ENCODE peak calls at places on chromosomes 12 and 14, in five cellular contexts. S is heart right ventricle, P is GM23338, Y is thoracic aorta, B is Calu3. G is an unnamed sample.
A peak's percentile ranks its signal among the peaks of the same experiment; 100 is the strongest.

GRCh38 chr12:122385171-122386041 is 37.1 kb downstream of the CLIP1 start:
- DNase-seq in S (no peak), P (peak; percentile 23), Y (no peak), B (no peak), G (no peak)

GRCh38 chr14:56650075-56650474 is 70.5 kb downstream of the TMEM260 start:
- DNase-seq in B (no peak), Y (no peak), P (no peak), S (no peak), G (no peak)

GRCh38 chr14:32805979-32806378 is 132.7 kb upstream of the NPAS3 start:
- DNase-seq in B (no peak), P (no peak), S (no peak), Y (no peak), G (no peak)

GRCh38 chr12:104596876-104597833 is 140.4 kb downstream of the CHST11 start:
- DNase-seq in S (no peak), P (no peak), B (no peak), Y (no peak), G (no peak)

GRCh38 chr12:89212339-89212771 is 139.9 kb downstream of the DUSP6 start:
- DNase-seq in B (no peak), S (peak; percentile 43), P (no peak), Y (no peak), G (no peak)

GRCh38 chr12:95623554-95624170 is 72.4 kb upstream of the USP44 start:
- DNase-seq in S (peak; percentile 62), P (peak; percentile 99), B (peak; percentile 78), Y (no peak), G (peak; percentile 31)

GRCh38 chr12:122523280-122523679 is 3.5 kb downstream of the RSRC2 start:
- DNase-seq in P (no peak), S (no peak), B (no peak), Y (no peak), G (no peak)

GRCh38 chr12:126668961-126669360 is 1598.0 kb upstream of the TMEM132C start:
- DNase-seq in P (no peak), B (no peak), Y (no peak), S (no peak), G (no peak)

GRCh38 chr12:96780330-96780729 is 126.7 kb upstream of the NEDD1 start:
- DNase-seq in Y (no peak), S (no peak), P (no peak), B (no peak), G (no peak)

GRCh38 chr14:104794641-104795467 is 694 bp downstream of the AKT1 start:
- DNase-seq in P (peak; percentile 56), B (peak; percentile 32), S (no peak), Y (no peak), G (no peak)

GRCh38 chr12:30774599-30774998 is 19.8 kb upstream of the CAPRIN2 start:
- DNase-seq in Y (no peak), P (peak; percentile 34), B (no peak), S (no peak), G (no peak)

GRCh38 chr12:29566441-29566840 is 69.0 kb upstream of the OVCH1 start:
- DNase-seq in S (no peak), P (no peak), Y (no peak), B (no peak), G (no peak)

GRCh38 chr14:74825008-74825407 is 50.9 kb downstream of the PROX2 start:
- DNase-seq in Y (no peak), B (no peak), S (no peak), P (no peak), G (no peak)

GRCh38 chr14:106691601-106692291 is 1165.4 kb downstream of the TMEM121 start:
- DNase-seq in Y (no peak), B (peak; percentile 41), P (peak; percentile 14), S (peak; percentile 5), G (no peak)

GRCh38 chr12:113358381-113359132 is at the start of gene PLBD2:
- DNase-seq in P (peak; percentile 97), Y (peak; percentile 90), B (peak; percentile 94), S (peak; percentile 94), G (peak; percentile 88)

GRCh38 chr12:114821571-114821970 is 137.6 kb upstream of the TBX3 start:
- DNase-seq in B (no peak), Y (no peak), P (no peak), S (no peak), G (no peak)

GRCh38 chr14:54339771-54340170 is 57.0 kb upstream of the CDKN3 start:
- DNase-seq in B (no peak), P (no peak), Y (no peak), S (no peak), G (no peak)

GRCh38 chr14:54335569-54336155 is 61.1 kb upstream of the CDKN3 start:
- DNase-seq in B (no peak), P (no peak), Y (no peak), S (no peak), G (no peak)

GRCh38 chr14:54342806-54343205 is 54.0 kb upstream of the CDKN3 start:
- DNase-seq in S (no peak), P (no peak), B (no peak), Y (no peak), G (no peak)

GRCh38 chr14:54337314-54337713 is 59.5 kb upstream of the CDKN3 start:
- DNase-seq in S (no peak), Y (no peak), P (peak; percentile 51), B (no peak), G (no peak)

GRCh38 chr14:54338696-54339317 is 58.0 kb upstream of the CDKN3 start:
- DNase-seq in Y (no peak), S (no peak), P (peak; percentile 61), B (peak; percentile 12), G (no peak)
- TF ChIP-seq CTCF in Y (peak; percentile 14), S (no peak), P (peak; percentile 65), B (peak; percentile 31), G (no peak)

GRCh38 chr14:103103461-103104388 is 9.2 kb downstream of the EXOC3L4 start:
- DNase-seq in S (no peak), P (peak; percentile 55), Y (no peak), B (peak; percentile 77), G (no peak)
- TF ChIP-seq CTCF in S (no peak), P (no peak), Y (no peak), B (peak; percentile 46), G (no peak)

GRCh38 chr14:82009076-82009475 is 475.4 kb upstream of the SEL1L start:
- DNase-seq in Y (no peak), S (no peak), B (no peak), P (peak; percentile 67), G (no peak)
- TF ChIP-seq CTCF in Y (no peak), S (no peak), B (no peak), P (peak; percentile 92), G (no peak)

DNA sequence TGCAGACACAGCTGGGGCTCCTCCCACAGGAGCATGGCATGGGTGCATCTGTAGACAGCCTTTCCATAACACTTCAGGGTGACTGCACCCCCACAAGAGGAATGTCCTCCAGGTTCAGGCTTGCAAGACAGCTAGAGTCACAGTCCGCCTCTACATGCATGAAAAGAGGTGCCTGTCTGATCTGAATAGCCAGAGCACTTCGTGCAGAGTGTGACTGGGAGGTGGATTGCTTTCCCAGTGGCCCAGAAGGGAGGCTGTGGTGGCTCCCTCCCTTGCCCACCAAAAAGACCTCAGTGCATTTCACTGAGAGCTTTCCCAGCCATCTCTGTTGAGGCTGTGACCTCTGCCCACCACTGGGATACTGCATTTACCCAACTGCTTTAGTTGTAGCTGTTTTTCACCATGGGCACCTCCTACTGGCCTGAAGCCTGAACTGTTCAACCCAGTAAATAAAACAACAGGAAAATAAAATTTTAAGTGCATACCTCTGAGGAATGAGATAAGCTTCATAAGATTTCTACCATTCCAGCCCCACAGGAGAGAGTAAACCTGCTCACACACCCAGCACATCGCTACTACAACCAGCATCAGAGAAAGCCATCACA is 14.1 kb downstream of the CEP128 start:
- DNase-seq in S (no peak), Y (no peak), B (no peak), P (peak; percentile 46), G (no peak)
- TF ChIP-seq CTCF in S (no peak), Y (no peak), B (no peak), P (peak; percentile 59), G (no peak)

GRCh38 chr14:100419856-100420255 is 96.7 kb downstream of the SLC25A47 start:
- DNase-seq in Y (no peak), P (peak; percentile 63), S (no peak), B (no peak), G (no peak)

GRCh38 chr14:100416921-100417451 is 93.8 kb downstream of the SLC25A47 start:
- DNase-seq in S (no peak), B (no peak), Y (no peak), P (no peak), G (no peak)

GRCh38 chr14:100416081-100416480 is 92.9 kb downstream of the SLC25A47 start:
- DNase-seq in P (no peak), S (no peak), B (no peak), Y (no peak), G (no peak)

GRCh38 chr14:100415226-100415625 is 92.1 kb downstream of the SLC25A47 start:
- DNase-seq in P (no peak), B (no peak), Y (no peak), S (no peak), G (no peak)

DNA sequence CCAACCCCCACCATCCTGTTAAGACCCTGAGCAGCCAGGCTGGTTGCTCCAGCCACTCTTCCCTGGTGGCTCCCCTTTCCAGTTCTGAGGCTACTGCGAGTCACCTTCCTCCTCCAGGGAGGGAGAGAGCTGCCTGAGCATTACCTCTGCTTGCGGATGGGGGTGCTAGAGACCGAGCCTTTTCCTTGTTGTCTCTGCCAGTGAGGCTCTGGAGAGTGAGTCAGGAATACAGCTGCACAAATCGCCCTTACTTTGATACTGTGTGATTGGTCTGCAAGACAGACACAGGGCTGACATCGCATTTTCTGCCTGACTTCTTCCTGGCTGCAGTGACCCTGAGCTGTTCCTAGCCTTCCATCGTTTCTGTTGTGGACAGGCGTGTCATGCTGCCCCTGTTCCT is 94.3 kb downstream of the SLC25A47 start:
- DNase-seq in Y (no peak), P (peak; percentile 86), S (peak; percentile 19), B (peak; percentile 77), G (no peak)
- TF ChIP-seq CTCF in Y (no peak), P (peak; percentile 68), S (no peak), B (peak; percentile 50), G (no peak)